ENCODE peak calls at places on chromosomes 12 and 14, in seven cellular contexts. A is fibroblast of gingiva, J is A172, Z is ELR, H is GM06990, M is right lobe of liver, S is heart right ventricle. X is an unnamed sample.

GRCh38 chr14:28879571-28879970 is 113.0 kb downstream of the FOXG1 start:
- DNase-seq in S (no peak), M (no peak), A (no peak), J (no peak), Z (no peak), H (no peak), X (no peak)

GRCh38 chr14:100084591-100084990 is 19.4 kb downstream of the EVL start:
- DNase-seq in J (no peak), A (no peak), Z (no peak), S (no peak), H (no peak), M (no peak), X (no peak)

GRCh38 chr14:65485516-65485915 is 73.0 kb downstream of the FUT8 start:
- DNase-seq in S (no peak), H (no peak), A (no peak), Z (no peak), J (no peak), M (no peak), X (no peak)

GRCh38 chr14:106506901-106507305 is 980.5 kb downstream of the TMEM121 start:
- DNase-seq in A (no peak), M (no peak), S (no peak), Z (no peak), J (no peak), H (no peak), X (no peak)

GRCh38 chr12:130433834-130434233 is 96.1 kb downstream of the PIWIL1 start:
- DNase-seq in S (no peak), M (no peak), A (no peak), J (no peak), Z (no peak), H (no peak), X (no peak)

GRCh38 chr12:114681149-114681849 is 2.7 kb downstream of the TBX3 start:
- DNase-seq in Z (peak; percentile 57), A (peak; percentile 66), S (peak; percentile 39), M (no peak), J (no peak), H (no peak), X (peak; percentile 65)

GRCh38 chr12:48003226-48004038 is 844 bp downstream of the COL2A1 start:
- DNase-seq in Z (peak; percentile 7), J (no peak), H (no peak), A (no peak), S (no peak), M (no peak), X (no peak)

GRCh38 chr12:94289551-94290312 is 141.4 kb downstream of the PLXNC1 start:
- DNase-seq in A (peak; percentile 77), S (no peak), H (no peak), Z (peak; percentile 66), J (peak; percentile 68), M (no peak), X (peak; percentile 97)

GRCh38 chr14:66360526-66360925 is 125.6 kb upstream of the CCDC196 start:
- DNase-seq in H (no peak), S (no peak), M (no peak), A (no peak), Z (no peak), J (no peak), X (no peak)

GRCh38 chr14:18688346-18688745 is 87.4 kb downstream of the OR11H12 start:
- DNase-seq in H (no peak), Z (no peak), J (peak; percentile 23), M (no peak), A (no peak), S (no peak), X (no peak)

X was measured in EH.